ENCODE peak calls at places on chromosomes 2 and 18, in seven cellular contexts. J is occipital lobe; Z is KG1; F is SK-MEL-5; N is endothelial cell of umbilical vein; C is tibial artery; U is activated T-helper 1 cell treated with anti-CD3 and anti-CD28 coated beads, Interleukin-2, amount 50 U/mL, for 16 hours. K is an unnamed sample.

GRCh38 chr2:98924038-98924437 is 12.0 kb downstream of the CRACDL start:
- DNase-seq in J (no peak), Z (no peak), F (no peak), N (no peak), C (no peak), U (no peak), K (no peak)

GRCh38 chr2:226063704-226064390 is 664.3 kb downstream of the NYAP2 start:
- DNase-seq in J (no peak), Z (no peak), F (no peak), N (no peak), C (no peak), U (no peak), K (no peak)

GRCh38 chr2:177270531-177270930 is 6.0 kb upstream of the NFE2L2 start:
- DNase-seq in J (no peak), Z (no peak), F (no peak), N (no peak), C (no peak), U (no peak), K (no peak)

GRCh38 chr18:58225101-58225500 is 181.1 kb downstream of the NEDD4L start:
- DNase-seq in J (no peak), Z (no peak), F (no peak), N (no peak), C (no peak), U (no peak), K (no peak)

GRCh38 chr2:200239216-200239615 is 67.3 kb upstream of the SPATS2L start:
- DNase-seq in J (no peak), Z (peak), F (no peak), N (no peak), C (no peak), U (no peak), K (no peak)

GRCh38 chr18:41323044-41323443 is 632.0 kb upstream of the PIK3C3 start:
- DNase-seq in J (no peak), Z (no peak), F (no peak), N (peak), C (no peak), U (no peak), K (no peak)

GRCh38 chr2:88680916-88681315 is 10.6 kb upstream of the RPIA start:
- DNase-seq in J (no peak), Z (no peak), F (peak), N (no peak), C (no peak), U (no peak), K (no peak)

GRCh38 chr2:144348846-144349245 is 171.1 kb downstream of the ZEB2 start:
- DNase-seq in J (no peak), Z (no peak), F (no peak), N (no peak), C (no peak), U (no peak), K (no peak)

GRCh38 chr2:54608224-54608623 is 115.2 kb upstream of the EML6 start:
- DNase-seq in J (no peak), Z (no peak), F (no peak), N (no peak), C (no peak), U (no peak), K (no peak)